ENCODE peak calls at places on chromosomes 5 and 9, in six cellular contexts. One of them, this sample, is unnamed.

GRCh38 chr5:32776203-32776602 is 65.1 kb downstream of the NPR3 start:
- DNase-seq in H54: no peak
- DNase-seq in adrenal gland: no peak
- DNase-seq in uterus: no peak
- DNase-seq in transverse colon: no peak
- DNase-seq in heart left ventricle: no peak
- DNase-seq in this sample: no peak

GRCh38 chr9:80664327-80665210 is 1024.8 kb downstream of the TLE1 start:
- DNase-seq in heart left ventricle: no peak
- DNase-seq in H54: no peak
- DNase-seq in uterus: no peak
- DNase-seq in transverse colon: no peak
- DNase-seq in adrenal gland: no peak
- DNase-seq in this sample: no peak

GRCh38 chr9:19310246-19310645 is 69.8 kb downstream of the RPS6 start:
- DNase-seq in uterus: no peak
- DNase-seq in adrenal gland: no peak
- DNase-seq in H54: no peak
- DNase-seq in transverse colon: no peak
- DNase-seq in heart left ventricle: no peak
- DNase-seq in this sample: no peak

GRCh38 chr5:94807985-94808384 is 189.5 kb downstream of the SLF1 start:
- DNase-seq in adrenal gland: no peak
- DNase-seq in transverse colon: no peak
- DNase-seq in heart left ventricle: no peak
- DNase-seq in uterus: no peak
- DNase-seq in H54: no peak
- DNase-seq in this sample: no peak

GRCh38 chr9:34045903-34046302 is 2.8 kb downstream of the UBAP2 start:
- DNase-seq in transverse colon: no peak
- DNase-seq in heart left ventricle: no peak
- DNase-seq in adrenal gland: no peak
- DNase-seq in H54: no peak
- DNase-seq in uterus: no peak
- DNase-seq in this sample: no peak

GRCh38 chr5:4700082-4700481 is 440.0 kb upstream of the ADAMTS16 start:
- DNase-seq in H54: peak; percentile 19
- DNase-seq in adrenal gland: peak; percentile 55
- DNase-seq in uterus: no peak
- DNase-seq in heart left ventricle: peak; percentile 63
- DNase-seq in transverse colon: no peak
- DNase-seq in this sample: peak; percentile 6

GRCh38 chr5:55750063-55750462 is 12.2 kb downstream of the DDX4 start:
- DNase-seq in transverse colon: no peak
- DNase-seq in uterus: no peak
- DNase-seq in H54: no peak
- DNase-seq in adrenal gland: no peak
- DNase-seq in heart left ventricle: no peak
- DNase-seq in this sample: no peak

GRCh38 chr9:4760122-4760521 is 19.1 kb upstream of the AK3 start:
- DNase-seq in H54: no peak
- DNase-seq in uterus: no peak
- DNase-seq in adrenal gland: no peak
- DNase-seq in heart left ventricle: no peak
- DNase-seq in transverse colon: no peak
- DNase-seq in this sample: no peak

GRCh38 chr9:27353405-27354229 is 56.7 kb upstream of the EQTN start:
- DNase-seq in transverse colon: no peak
- DNase-seq in uterus: no peak
- DNase-seq in adrenal gland: peak; percentile 73
- DNase-seq in heart left ventricle: no peak
- DNase-seq in H54: no peak
- DNase-seq in this sample: peak; percentile 9

GRCh38 chr5:432201-432927 is 10.6 kb upstream of the EXOC3 start:
- DNase-seq in heart left ventricle: no peak
- DNase-seq in uterus: no peak
- DNase-seq in adrenal gland: peak; percentile 43
- DNase-seq in transverse colon: no peak
- DNase-seq in H54: no peak
- DNase-seq in this sample: no peak

GRCh38 chr9:6944896-6945295 is 187.1 kb downstream of the KDM4C start:
- DNase-seq in heart left ventricle: no peak
- DNase-seq in uterus: no peak
- DNase-seq in adrenal gland: no peak
- DNase-seq in transverse colon: no peak
- DNase-seq in H54: no peak
- DNase-seq in this sample: no peak

GRCh38 chr5:157544623-157544989 is 31.0 kb downstream of the ADAM19 start:
- DNase-seq in heart left ventricle: no peak
- DNase-seq in uterus: no peak
- DNase-seq in H54: no peak
- DNase-seq in transverse colon: no peak
- DNase-seq in adrenal gland: no peak
- DNase-seq in this sample: no peak

GRCh38 chr5:42632501-42632900 is 124.1 kb upstream of the CCDC152 start:
- DNase-seq in H54: no peak
- DNase-seq in transverse colon: no peak
- DNase-seq in adrenal gland: no peak
- DNase-seq in heart left ventricle: no peak
- DNase-seq in uterus: no peak
- DNase-seq in this sample: no peak

GRCh38 chr5:21212026-21212425 is 1224.0 kb upstream of the CDH18 start:
- DNase-seq in adrenal gland: no peak
- DNase-seq in H54: no peak
- DNase-seq in transverse colon: no peak
- DNase-seq in uterus: no peak
- DNase-seq in heart left ventricle: no peak
- DNase-seq in this sample: no peak

GRCh38 chr9:106697799-106698591 is 165.0 kb upstream of the ZNF462 start:
- DNase-seq in H54: peak; percentile 65
- DNase-seq in uterus: peak; percentile 67
- DNase-seq in heart left ventricle: peak; percentile 90
- DNase-seq in adrenal gland: peak; percentile 94
- DNase-seq in transverse colon: peak; percentile 39
- DNase-seq in this sample: no peak

GRCh38 chr9:94210616-94211603 is 48.2 kb upstream of the ZNF169 start:
- DNase-seq in H54: no peak
- DNase-seq in adrenal gland: no peak
- DNase-seq in heart left ventricle: no peak
- DNase-seq in transverse colon: no peak
- DNase-seq in uterus: no peak
- DNase-seq in this sample: no peak

GRCh38 chr5:1875843-1876671 is 6.7 kb downstream of the IRX4 start:
- DNase-seq in uterus: no peak
- DNase-seq in H54: no peak
- DNase-seq in adrenal gland: no peak
- DNase-seq in heart left ventricle: no peak
- DNase-seq in transverse colon: no peak
- DNase-seq in this sample: no peak

GRCh38 chr5:113029614-113030013 is 53.0 kb downstream of the DCP2 start:
- DNase-seq in transverse colon: no peak
- DNase-seq in adrenal gland: no peak
- DNase-seq in heart left ventricle: no peak
- DNase-seq in H54: no peak
- DNase-seq in uterus: no peak
- DNase-seq in this sample: no peak

GRCh38 chr5:373710-374602 is 52.4 kb downstream of the AHRR start:
- DNase-seq in uterus: no peak
- DNase-seq in adrenal gland: peak; percentile 42
- DNase-seq in transverse colon: peak; percentile 34
- DNase-seq in heart left ventricle: peak; percentile 36
- DNase-seq in H54: no peak
- DNase-seq in this sample: peak; percentile 77

GRCh38 chr9:129027685-129028191 is 393 bp downstream of the SH3GLB2 start:
- DNase-seq in adrenal gland: peak; percentile 82
- DNase-seq in uterus: no peak
- DNase-seq in H54: peak; percentile 84
- DNase-seq in transverse colon: peak; percentile 77
- DNase-seq in heart left ventricle: peak; percentile 69
- DNase-seq in this sample: peak; percentile 90

GRCh38 chr9:129026442-129027223 is 1.5 kb downstream of the SH3GLB2 start:
- DNase-seq in adrenal gland: no peak
- DNase-seq in H54: no peak
- DNase-seq in heart left ventricle: no peak
- DNase-seq in uterus: no peak
- DNase-seq in transverse colon: peak; percentile 39
- DNase-seq in this sample: peak; percentile 67

GRCh38 chr9:129030191-129030590 is 2.1 kb upstream of the SH3GLB2 start:
- DNase-seq in H54: no peak
- DNase-seq in heart left ventricle: no peak
- DNase-seq in adrenal gland: no peak
- DNase-seq in transverse colon: no peak
- DNase-seq in uterus: no peak
- DNase-seq in this sample: no peak

GRCh38 chr9:129027224-129027684 is 877 bp downstream of the SH3GLB2 start:
- DNase-seq in adrenal gland: no peak
- DNase-seq in H54: no peak
- DNase-seq in transverse colon: no peak
- DNase-seq in uterus: no peak
- DNase-seq in heart left ventricle: no peak
- DNase-seq in this sample: no peak

DNA sequence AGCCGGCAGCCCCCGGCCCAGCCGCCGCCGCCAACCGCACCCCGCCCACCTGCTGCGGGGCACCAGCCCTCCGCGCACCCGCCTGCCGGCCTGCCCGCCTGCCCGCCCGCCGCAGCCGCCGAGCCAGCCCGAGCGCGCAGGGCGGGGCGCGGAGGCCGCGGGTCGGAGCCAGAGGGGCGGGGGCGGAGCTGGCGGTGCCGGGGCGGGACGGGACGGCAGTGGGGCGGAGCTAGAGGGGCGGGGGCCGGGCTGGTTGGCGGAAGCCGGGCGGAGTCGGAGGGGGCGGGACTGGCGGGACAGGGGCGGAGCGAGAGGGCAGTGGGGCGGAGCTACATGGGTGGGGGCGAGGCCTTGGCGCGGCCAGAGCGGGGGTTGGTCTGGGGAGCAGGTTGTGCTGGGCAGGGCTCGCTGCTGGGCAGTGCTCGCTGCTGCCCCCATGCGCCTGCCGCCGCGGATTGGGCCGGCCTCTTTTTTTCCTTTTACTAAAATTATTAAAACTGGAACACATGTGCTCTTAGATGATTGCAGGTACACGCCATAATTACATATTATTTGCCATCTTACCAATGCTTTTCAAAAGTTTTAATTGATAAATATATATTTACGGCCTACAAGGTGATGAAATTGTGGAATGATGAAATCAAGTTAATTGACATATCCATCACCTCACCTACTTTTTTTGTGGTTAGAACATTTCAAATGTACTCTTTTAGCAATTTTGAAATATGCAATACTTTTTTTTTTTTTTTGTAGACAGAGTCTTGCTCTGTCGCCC is at the start of gene SH3GLB2:
- DNase-seq in H54: peak; percentile 99
- DNase-seq in adrenal gland: peak; percentile 97
- DNase-seq in transverse colon: peak; percentile 97
- DNase-seq in heart left ventricle: peak; percentile 95
- DNase-seq in uterus: peak; percentile 97
- DNase-seq in this sample: peak; percentile 97
- TF ChIP-seq POLR2A in H54: peak; percentile 80
- TF ChIP-seq POLR2A in adrenal gland: peak; percentile 48
- TF ChIP-seq POLR2A in transverse colon: no peak
- TF ChIP-seq POLR2A in heart left ventricle: no peak
- TF ChIP-seq POLR2A in uterus: peak; percentile 67
- TF ChIP-seq POLR2A in this sample: no peak

DNA sequence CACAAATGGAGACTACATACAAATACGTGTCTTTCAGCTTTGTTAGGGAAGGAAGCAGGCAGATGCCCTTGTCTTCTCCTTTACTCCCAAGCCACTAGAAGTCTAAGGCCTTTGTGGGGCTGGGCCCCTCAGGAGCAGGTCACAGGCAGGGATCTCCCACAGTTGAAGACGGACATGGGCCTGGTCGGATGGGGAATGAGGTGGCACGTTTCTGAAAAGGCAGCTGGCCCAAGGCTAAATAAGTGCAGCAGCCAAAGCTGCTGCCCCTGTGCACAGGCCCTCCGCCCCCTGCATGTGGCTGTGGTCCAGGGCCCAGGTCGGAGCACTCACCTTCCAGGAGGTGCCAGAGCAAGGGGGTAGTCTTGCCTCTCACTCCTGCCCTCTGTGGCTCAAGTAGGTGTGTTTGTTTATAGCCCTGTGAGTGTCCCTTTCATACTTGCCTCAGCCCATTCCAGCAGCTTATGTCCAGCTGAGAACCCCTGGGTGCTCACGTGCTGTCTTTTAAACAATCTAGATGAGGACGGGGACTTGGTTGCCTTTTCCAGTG is 1.8 kb downstream of the SQSTM1 start:
- DNase-seq in H54: no peak
- DNase-seq in transverse colon: no peak
- DNase-seq in adrenal gland: no peak
- DNase-seq in uterus: no peak
- DNase-seq in heart left ventricle: peak; percentile 26
- DNase-seq in this sample: no peak
- TF ChIP-seq POLR2A in H54: no peak
- TF ChIP-seq POLR2A in transverse colon: no peak
- TF ChIP-seq POLR2A in adrenal gland: no peak
- TF ChIP-seq POLR2A in uterus: no peak
- TF ChIP-seq POLR2A in heart left ventricle: no peak
- TF ChIP-seq POLR2A in this sample: no peak

DNA sequence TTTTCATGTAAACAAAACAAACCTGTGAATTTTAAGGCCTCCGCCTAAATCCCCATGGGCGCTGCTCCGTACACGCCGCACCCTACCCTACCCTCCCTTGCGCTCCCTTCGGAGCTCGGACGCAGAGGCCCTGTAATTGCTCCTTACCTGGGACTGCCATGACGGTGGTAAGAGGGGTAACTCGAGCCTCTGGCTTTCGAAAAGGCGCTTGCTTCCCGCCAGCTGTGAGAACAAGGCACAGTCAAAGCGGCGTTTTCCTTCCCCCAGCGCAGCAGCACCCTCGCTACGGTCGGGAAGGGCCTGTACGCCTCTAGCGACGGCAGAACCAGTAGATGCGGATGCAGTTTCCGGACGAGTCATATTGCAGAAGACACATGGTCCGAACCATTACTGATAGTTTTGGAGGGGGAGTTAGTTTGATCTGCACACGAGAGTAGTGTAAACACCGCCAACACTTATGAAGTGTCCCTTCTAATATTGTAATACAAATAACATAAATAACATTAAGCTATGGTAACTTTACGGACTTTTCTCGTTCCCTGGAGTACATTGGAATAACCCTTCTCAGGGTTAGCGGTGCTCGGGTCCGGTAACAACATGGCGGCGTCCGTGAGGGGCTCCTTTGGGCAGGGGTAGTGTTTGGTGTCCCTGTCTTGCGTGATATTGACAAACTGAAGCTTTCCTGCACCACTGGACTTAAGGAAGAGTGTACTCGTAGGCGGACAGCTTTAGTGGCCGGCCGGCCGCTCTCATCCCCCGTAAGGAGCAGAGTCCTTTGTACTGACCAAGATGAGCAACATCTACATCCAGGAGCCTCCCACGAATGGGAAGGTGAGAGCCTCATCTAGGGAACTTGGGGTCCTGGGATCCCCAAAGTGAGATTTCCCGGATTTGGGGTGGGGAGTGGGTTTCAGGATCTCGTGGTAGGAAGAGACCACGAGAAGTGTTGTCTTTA is at the start of the genes CWC27 and SREK1IP1:
- DNase-seq in uterus: peak; percentile 75
- DNase-seq in heart left ventricle: peak; percentile 90
- DNase-seq in transverse colon: peak; percentile 86
- DNase-seq in adrenal gland: peak; percentile 93
- DNase-seq in H54: peak; percentile 55
- DNase-seq in this sample: peak; percentile 92
- TF ChIP-seq POLR2A in uterus: peak; percentile 44
- TF ChIP-seq POLR2A in heart left ventricle: peak; percentile 34
- TF ChIP-seq POLR2A in transverse colon: peak; percentile 89
- TF ChIP-seq POLR2A in adrenal gland: peak; percentile 84
- TF ChIP-seq POLR2A in H54: peak; percentile 64
- TF ChIP-seq POLR2A in this sample: peak; percentile 88

GRCh38 chr5:139403787-139404483 is at the start of gene SPATA24:
- DNase-seq in adrenal gland: peak; percentile 99
- DNase-seq in H54: peak; percentile 95
- DNase-seq in heart left ventricle: peak; percentile 99
- DNase-seq in transverse colon: peak; percentile 98
- DNase-seq in uterus: peak; percentile 97
- DNase-seq in this sample: peak; percentile 94
- TF ChIP-seq POLR2A in adrenal gland: no peak
- TF ChIP-seq POLR2A in H54: no peak
- TF ChIP-seq POLR2A in heart left ventricle: peak; percentile 33
- TF ChIP-seq POLR2A in transverse colon: peak; percentile 50
- TF ChIP-seq POLR2A in uterus: peak; percentile 28
- TF ChIP-seq POLR2A in this sample: peak; percentile 42